ENCODE peak calls at places on chromosome 2, in six cellular contexts. Q is mesendoderm, M is trophoblast cell, O is IMR-90, P is neuronal stem cell, E is H9. B is an unnamed sample.

GRCh38 chr2:122980672-122981071 is 1044.4 kb upstream of the CNTNAP5 start:
- DNase-seq in Q (no peak), M (no peak), O (no peak), P (no peak), E (no peak), B (no peak)

GRCh38 chr2:45585267-45585861 is 25.7 kb downstream of the SRBD1 start:
- DNase-seq in Q (peak; percentile 33), M (peak; percentile 14), O (peak; percentile 63), P (no peak), E (no peak), B (peak; percentile 62)

GRCh38 chr2:235659767-235660322 is 166.0 kb downstream of the AGAP1 start:
- DNase-seq in Q (no peak), M (no peak), O (peak; percentile 93), P (no peak), E (no peak), B (peak; percentile 95)

GRCh38 chr2:159795781-159796667 is 2.0 kb downstream of the CD302 start:
- DNase-seq in Q (no peak), M (no peak), O (no peak), P (no peak), E (no peak), B (no peak)

GRCh38 chr2:154692927-154693326 is 5.6 kb upstream of the KCNJ3 start:
- DNase-seq in Q (peak; percentile 49), M (no peak), O (no peak), P (no peak), E (no peak), B (no peak)

GRCh38 chr2:19872302-19872701 is 29.5 kb downstream of the TTC32 start:
- DNase-seq in Q (no peak), M (no peak), O (no peak), P (no peak), E (no peak), B (no peak)

GRCh38 chr2:85246348-85246747 is 81.4 kb downstream of the TGOLN2 start:
- DNase-seq in Q (no peak), M (no peak), O (no peak), P (no peak), E (no peak), B (no peak)

GRCh38 chr2:240850756-240851077 is 17.9 kb upstream of the AGXT start:
- DNase-seq in Q (no peak), M (no peak), O (no peak), P (no peak), E (no peak), B (no peak)

GRCh38 chr2:160432633-160433032 is 61.0 kb downstream of the RBMS1 start:
- DNase-seq in Q (peak; percentile 57), M (peak; percentile 27), O (peak; percentile 87), P (no peak), E (no peak), B (peak; percentile 30)

GRCh38 chr2:71832388-71832787 is 315.3 kb downstream of the CYP26B1 start:
- DNase-seq in Q (no peak), M (no peak), O (no peak), P (no peak), E (no peak), B (no peak)

GRCh38 chr2:134253117-134253704 is 661 bp upstream of the MGAT5 start:
- DNase-seq in Q (no peak), M (no peak), O (no peak), P (no peak), E (no peak), B (no peak)

GRCh38 chr2:134139615-134140014 is 114.3 kb upstream of the MGAT5 start:
- DNase-seq in Q (no peak), M (no peak), O (no peak), P (no peak), E (no peak), B (no peak)

GRCh38 chr2:85732467-85733120 is 21.2 kb upstream of the ATOH8 start:
- DNase-seq in Q (no peak), M (no peak), O (no peak), P (no peak), E (no peak), B (no peak)

GRCh38 chr2:168758970-168759820 is 43.2 kb upstream of the NOSTRIN start:
- DNase-seq in Q (peak; percentile 66), M (peak; percentile 6), O (peak; percentile 59), P (peak; percentile 9), E (no peak), B (peak; percentile 65)

GRCh38 chr2:160679686-160680085 is 186.1 kb upstream of the RBMS1 start:
- DNase-seq in Q (no peak), M (no peak), O (no peak), P (no peak), E (no peak), B (no peak)

GRCh38 chr2:227788556-227788955 is 25.1 kb upstream of the CCL20 start:
- DNase-seq in Q (no peak), M (peak; percentile 11), O (no peak), P (no peak), E (no peak), B (no peak)

GRCh38 chr2:241010531-241011295 is 12.3 kb downstream of the SNED1 start:
- DNase-seq in Q (no peak), M (no peak), O (no peak), P (no peak), E (no peak), B (no peak)

GRCh38 chr2:241575624-241576292 is 17.2 kb downstream of the BOK start:
- DNase-seq in Q (no peak), M (no peak), O (no peak), P (no peak), E (peak; percentile 25), B (no peak)

GRCh38 chr2:238709961-238710360 is 137.9 kb upstream of the TWIST2 start:
- DNase-seq in Q (no peak), M (no peak), O (peak; percentile 24), P (no peak), E (no peak), B (peak; percentile 29)

GRCh38 chr2:234496835-234497591 is at the start of gene ARL4C:
- DNase-seq in Q (peak; percentile 81), M (peak; percentile 50), O (peak; percentile 60), P (peak; percentile 77), E (peak; percentile 81), B (peak; percentile 82)

GRCh38 chr2:234495076-234495800 is 1.6 kb downstream of the ARL4C start:
- DNase-seq in Q (peak; percentile 45), M (no peak), O (peak; percentile 44), P (no peak), E (peak; percentile 56), B (peak; percentile 29)

GRCh38 chr2:234494361-234495075 is 2.4 kb downstream of the ARL4C start:
- DNase-seq in Q (peak; percentile 71), M (no peak), O (peak; percentile 66), P (peak; percentile 66), E (no peak), B (peak; percentile 58)

GRCh38 chr2:234496442-234496834 is 443 bp downstream of the ARL4C start:
- DNase-seq in Q (peak; percentile 47), M (peak; percentile 18), O (no peak), P (no peak), E (no peak), B (no peak)

DNA sequence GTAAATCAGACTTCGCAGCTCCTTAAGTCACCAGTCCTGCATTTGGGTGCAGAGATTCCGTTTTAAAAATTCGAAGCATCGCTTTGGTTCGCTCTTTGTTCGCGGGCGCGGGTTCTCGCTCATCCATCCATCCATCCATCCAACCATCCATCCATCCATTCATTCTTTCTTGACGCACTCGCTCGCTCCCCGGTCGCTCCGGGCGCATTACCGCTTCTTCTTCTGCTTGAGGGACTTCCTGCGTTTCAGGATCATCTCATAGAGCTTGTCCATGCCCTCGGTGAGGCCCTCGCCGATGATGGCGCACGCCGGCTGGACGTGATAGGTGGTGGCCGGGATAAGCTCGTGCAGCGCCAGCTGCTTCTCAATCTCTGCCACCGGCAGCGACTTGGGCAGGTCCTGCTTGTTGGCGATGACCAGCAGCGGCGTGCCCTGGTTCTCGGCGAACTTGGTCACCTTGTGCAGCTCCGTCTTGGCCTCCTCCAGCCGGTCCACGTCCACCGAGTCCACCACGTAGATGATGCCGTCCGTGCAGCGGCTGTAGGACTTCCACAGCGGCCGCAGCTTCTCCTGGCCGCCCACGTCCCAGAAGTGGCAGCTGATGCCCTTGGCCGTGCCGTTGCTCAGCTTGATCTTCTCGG is 960 bp downstream of the ARL4C start:
- DNase-seq in Q (peak; percentile 46), M (no peak), O (peak; percentile 32), P (no peak), E (peak; percentile 39), B (peak; percentile 47)
- H3K4ac ChIP-seq in Q (no peak overlapping the region), M (peak overlapping the region; percentile 20), O (peak overlapping the region; percentile 78), P (no peak overlapping the region), E (no peak overlapping the region), B (peak overlapping the region; percentile 41)

DNA sequence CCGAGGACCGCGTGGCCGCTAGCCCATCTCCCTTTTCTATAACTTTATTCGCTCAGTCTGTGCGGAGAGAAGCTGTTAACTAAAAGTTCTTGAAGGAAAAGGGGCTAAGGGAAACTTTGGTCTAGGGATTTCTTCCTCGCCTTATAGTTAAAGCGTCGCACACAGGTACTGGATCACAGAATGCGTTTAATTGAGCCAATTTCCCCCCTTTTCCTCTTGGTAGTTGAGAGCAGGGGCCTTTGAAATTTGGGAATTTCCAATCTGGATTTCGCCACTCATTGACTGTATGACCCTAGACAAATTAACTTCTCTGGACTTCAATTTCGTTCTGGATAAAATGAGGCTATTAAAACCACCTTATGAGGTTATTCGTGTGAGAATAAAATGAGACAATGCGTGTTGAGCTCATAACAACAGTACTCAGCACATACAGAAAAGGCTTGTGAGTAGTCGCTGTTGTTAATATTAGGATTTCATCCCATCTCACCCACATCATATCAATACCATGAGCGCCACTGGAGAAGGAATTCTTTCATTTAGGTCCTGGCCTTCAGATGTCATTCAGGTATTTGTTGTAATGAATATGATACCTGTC is 763 bp upstream of the OLA1 start:
- DNase-seq in Q (no peak), M (no peak), O (no peak), P (no peak), E (no peak), B (no peak)
- H4K8ac ChIP-seq in Q (peak overlapping the region; percentile 56), M (peak overlapping the region; percentile 90), O (peak overlapping the region; percentile 88), P (no peak overlapping the region), E (no peak overlapping the region), B (peak overlapping the region; percentile 94)

GRCh38 chr2:234631896-234632514 is 135.1 kb upstream of the ARL4C start:
- DNase-seq in Q (peak; percentile 42), M (no peak), O (no peak), P (no peak), E (peak; percentile 58), B (peak; percentile 26)
- H3K4ac ChIP-seq in Q (no peak overlapping the region), M (no peak overlapping the region), O (peak overlapping the region; percentile 90), P (no peak overlapping the region), E (no peak overlapping the region), B (peak overlapping the region; percentile 98)

DNA sequence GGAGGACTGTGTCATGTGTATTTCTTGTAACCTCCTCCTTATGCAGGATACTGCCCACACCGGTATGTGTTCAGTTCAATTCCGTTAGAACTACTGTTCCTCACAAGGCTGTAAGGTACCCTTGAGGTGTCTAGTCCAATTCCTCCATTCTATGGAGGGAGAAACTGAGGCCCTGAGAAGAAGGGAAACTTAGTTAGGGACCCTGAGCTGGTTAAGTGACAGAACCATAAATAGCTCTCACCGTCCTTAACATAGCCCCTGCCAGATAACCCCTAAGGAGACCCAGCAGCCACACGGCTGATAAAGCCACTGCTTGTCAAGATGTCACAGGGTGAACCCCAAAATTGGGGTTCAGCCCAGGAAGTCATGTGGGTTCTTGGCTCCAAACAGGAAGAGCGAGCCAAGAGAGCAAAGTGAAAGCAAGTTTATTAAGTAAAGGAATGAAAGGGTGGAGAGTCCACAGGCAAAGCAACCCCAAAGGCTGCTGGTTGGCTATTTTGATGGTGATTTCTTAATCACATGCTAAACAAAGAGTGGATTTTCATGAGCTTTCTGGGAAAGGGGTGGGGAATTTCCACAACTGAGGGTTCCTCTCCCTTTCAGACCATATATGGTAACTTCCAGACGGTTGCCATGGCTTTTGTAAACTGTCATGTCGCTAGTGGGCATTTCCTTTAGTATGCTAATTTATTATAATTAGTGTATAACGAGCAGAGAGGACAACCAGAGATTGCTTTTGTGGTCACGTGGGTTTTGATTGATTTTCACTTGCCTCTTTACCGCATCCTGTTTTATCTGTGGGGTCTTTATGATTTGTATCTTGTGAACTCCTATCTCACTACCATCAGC is 83.4 kb upstream of the RTN4 start:
- DNase-seq in Q (peak; percentile 95), M (no peak), O (peak; percentile 96), P (no peak), E (peak; percentile 86), B (peak; percentile 100)
- H4K8ac ChIP-seq in Q (no peak overlapping the region), M (no peak overlapping the region), O (peak overlapping the region; percentile 93), P (no peak overlapping the region), E (no peak overlapping the region), B (peak overlapping the region; percentile 98)

B was measured in mesenchymal stem cell.